ENCODE peak calls at places on chromosome 16, in nine cellular contexts. X is fibroblast of pulmonary artery, F is adipocyte, Z is astrocyte of the cerebellum, I is spleen, N is cardiac muscle cell, R is PC-9, J is fibroblast of villous mesenchyme, Y is hepatocyte. U is an unnamed sample.

GRCh38 chr16:54429029-54429428 is 142.4 kb upstream of the IRX3 start:
- DNase-seq in N (no peak), Y (no peak), Z (no peak), F (no peak), X (no peak), J (no peak), R (no peak), I (no peak), U (no peak)

GRCh38 chr16:53622315-53622714 is 81.3 kb downstream of the RPGRIP1L start:
- DNase-seq in F (no peak), J (no peak), Y (no peak), N (no peak), X (no peak), I (no peak), R (no peak), Z (no peak), U (no peak)

GRCh38 chr16:64440421-64440831 is 681.4 kb downstream of the CDH11 start:
- DNase-seq in X (peak), Y (peak), Z (peak), F (peak), J (peak), N (no peak), I (no peak), R (no peak), U (peak)

GRCh38 chr16:79598341-79599181 is 2.0 kb downstream of the MAF start:
- DNase-seq in J (peak), I (peak), Y (peak), R (no peak), N (peak), Z (peak), F (peak), X (peak), U (no peak)

GRCh38 chr16:54462766-54463165 is 176.2 kb upstream of the IRX3 start:
- DNase-seq in X (no peak), R (no peak), J (no peak), Y (no peak), I (no peak), Z (no peak), N (no peak), F (no peak), U (no peak)

GRCh38 chr16:2171601-2172178 is 16.1 kb downstream of the TRAF7 start:
- DNase-seq in R (no peak), Y (no peak), Z (no peak), N (no peak), X (no peak), F (no peak), J (no peak), I (no peak), U (no peak)

GRCh38 chr16:81778861-81779539 is at the start of gene PLCG2:
- DNase-seq in Y (peak), F (peak), I (peak), X (peak), Z (no peak), R (peak), J (peak), N (peak), U (peak)

GRCh38 chr16:80804061-80804450 is 342 bp downstream of the CDYL2 start:
- DNase-seq in R (no peak), Y (peak), N (peak), J (peak), Z (peak), X (peak), I (peak), F (peak), U (peak)

GRCh38 chr16:50842589-50842988 is 100.7 kb downstream of the CYLD start:
- DNase-seq in X (no peak), Y (no peak), F (no peak), N (no peak), J (peak), Z (no peak), I (no peak), R (no peak), U (no peak)

GRCh38 chr16:53061701-53062159 is 6.9 kb downstream of the CHD9 start:
- DNase-seq in I (peak), R (peak), Y (no peak), N (no peak), F (no peak), Z (no peak), X (no peak), J (no peak), U (no peak)

GRCh38 chr16:84175351-84176081 is 11.3 kb downstream of the TAF1C start:
- DNase-seq in I (peak), N (peak), F (no peak), Y (peak), Z (no peak), R (peak), J (peak), X (peak), U (peak)

GRCh38 chr16:1493746-1494094 is 560 bp downstream of the TELO2 start:
- DNase-seq in X (peak), Y (peak), F (peak), I (peak), R (no peak), N (peak), Z (no peak), J (peak), U (no peak)

GRCh38 chr16:86775401-86775985 is 197.1 kb downstream of the FOXL1 start:
- DNase-seq in I (no peak), N (no peak), Z (no peak), X (no peak), R (no peak), F (no peak), J (no peak), Y (no peak), U (peak)

GRCh38 chr16:86761117-86761971 is 183.0 kb downstream of the FOXL1 start:
- DNase-seq in Y (peak), X (peak), I (peak), R (peak), J (peak), Z (no peak), N (peak), F (peak), U (peak)

GRCh38 chr16:58094791-58095574 is 34.2 kb downstream of the CFAP20 start:
- DNase-seq in R (no peak), F (no peak), X (no peak), J (no peak), I (no peak), Y (no peak), Z (no peak), N (no peak), U (no peak)

GRCh38 chr16:49608801-49609200 is 235.2 kb downstream of the C16orf78 start:
- DNase-seq in N (peak), J (peak), X (peak), I (no peak), R (no peak), F (peak), Y (peak), Z (peak), U (peak)

GRCh38 chr16:82358601-82359221 is 188.7 kb upstream of the MPHOSPH6 start:
- DNase-seq in R (no peak), Z (no peak), J (no peak), Y (no peak), X (no peak), F (no peak), N (no peak), I (no peak), U (no peak)

GRCh38 chr16:88035292-88035691 is 84.1 kb downstream of the BANP start:
- DNase-seq in Z (no peak), Y (no peak), N (no peak), I (no peak), X (no peak), R (no peak), F (no peak), J (no peak), U (no peak)

GRCh38 chr16:20884240-20884556 is 16.0 kb downstream of the DCUN1D3 start:
- DNase-seq in F (peak), Z (peak), X (peak), R (no peak), I (no peak), J (peak), Y (peak), N (no peak), U (peak)

GRCh38 chr16:11563493-11564040 is 23.2 kb downstream of the LITAF start:
- DNase-seq in J (no peak), R (no peak), Y (no peak), Z (no peak), F (no peak), X (no peak), I (no peak), N (no peak), U (no peak)

GRCh38 chr16:58421029-58421428 is 28.8 kb downstream of the GINS3 start:
- DNase-seq in X (no peak), N (no peak), I (no peak), R (no peak), J (no peak), F (no peak), Y (no peak), Z (no peak), U (no peak)

GRCh38 chr16:53091508-53092211 is 36.9 kb downstream of the CHD9 start:
- DNase-seq in Z (peak), R (no peak), J (peak), Y (peak), N (peak), F (peak), I (no peak), X (peak), U (peak)

GRCh38 chr16:71479420-71479819 is 9.7 kb downstream of the ZNF19 start:
- DNase-seq in J (peak), I (no peak), Y (peak), Z (no peak), X (peak), N (peak), R (no peak), F (peak), U (peak)

GRCh38 chr16:89383095-89384003 is 107.0 kb downstream of the ANKRD11 start:
- DNase-seq in R (peak), N (peak), F (no peak), X (peak), Z (no peak), I (no peak), J (peak), Y (peak), U (no peak)

GRCh38 chr16:23408242-23409201 is 44.5 kb downstream of the COG7 start:
- DNase-seq in N (no peak), F (peak), J (peak), I (peak), R (no peak), X (peak), Y (peak), Z (no peak), U (peak)

GRCh38 chr16:85417156-85417860 is 195.8 kb upstream of the GSE1 start:
- DNase-seq in R (no peak), Y (no peak), F (no peak), N (no peak), I (peak), J (no peak), X (no peak), Z (no peak), U (no peak)

GRCh38 chr16:54118846-54119245 is 167.7 kb downstream of the IRX3 start:
- DNase-seq in F (peak), Z (no peak), X (peak), I (no peak), R (no peak), J (peak), Y (no peak), N (no peak), U (peak)

GRCh38 chr16:58501242-58502131 is 1.5 kb downstream of the NDRG4 start:
- DNase-seq in N (peak), Y (peak), F (peak), Z (no peak), I (peak), X (no peak), J (no peak), R (no peak), U (no peak)

GRCh38 chr16:87198328-87198731 is 118.9 kb downstream of the C16orf95 start:
- DNase-seq in Z (no peak), J (peak), F (no peak), R (no peak), Y (no peak), X (no peak), N (no peak), I (no peak), U (peak)

GRCh38 chr16:20806168-20807050 is at the start of the genes ERI2 and REXO5:
- DNase-seq in Y (peak), Z (peak), R (peak), X (peak), F (peak), N (peak), I (peak), J (peak), U (peak)

GRCh38 chr16:70594569-70594968 is 51.8 kb upstream of the IL34 start:
- DNase-seq in X (peak), N (no peak), Y (no peak), Z (no peak), R (peak), I (no peak), J (no peak), F (no peak), U (no peak)

GRCh38 chr16:47972246-47972985 is 183.4 kb downstream of the ABCC12 start:
- DNase-seq in Y (no peak), J (no peak), X (no peak), F (no peak), N (no peak), I (no peak), Z (no peak), R (no peak), U (no peak)

GRCh38 chr16:8646271-8646670 is 24.8 kb downstream of the METTL22 start:
- DNase-seq in I (peak), Z (no peak), J (no peak), F (no peak), R (no peak), N (no peak), Y (no peak), X (no peak), U (no peak)

GRCh38 chr16:80852261-80852872 is 48.0 kb upstream of the CDYL2 start:
- DNase-seq in Y (peak), J (peak), I (no peak), F (peak), Z (peak), X (peak), N (peak), R (peak), U (peak)

GRCh38 chr16:87951550-87952538 is 610 bp downstream of the BANP start:
- DNase-seq in X (no peak), F (no peak), I (no peak), R (no peak), Z (no peak), J (no peak), Y (peak), N (peak), U (no peak)

GRCh38 chr16:73176577-73177013 is 128.7 kb upstream of the ZFHX3 start:
- DNase-seq in X (peak), Z (peak), F (peak), I (no peak), R (peak), J (peak), N (peak), Y (peak), U (peak)

DNA sequence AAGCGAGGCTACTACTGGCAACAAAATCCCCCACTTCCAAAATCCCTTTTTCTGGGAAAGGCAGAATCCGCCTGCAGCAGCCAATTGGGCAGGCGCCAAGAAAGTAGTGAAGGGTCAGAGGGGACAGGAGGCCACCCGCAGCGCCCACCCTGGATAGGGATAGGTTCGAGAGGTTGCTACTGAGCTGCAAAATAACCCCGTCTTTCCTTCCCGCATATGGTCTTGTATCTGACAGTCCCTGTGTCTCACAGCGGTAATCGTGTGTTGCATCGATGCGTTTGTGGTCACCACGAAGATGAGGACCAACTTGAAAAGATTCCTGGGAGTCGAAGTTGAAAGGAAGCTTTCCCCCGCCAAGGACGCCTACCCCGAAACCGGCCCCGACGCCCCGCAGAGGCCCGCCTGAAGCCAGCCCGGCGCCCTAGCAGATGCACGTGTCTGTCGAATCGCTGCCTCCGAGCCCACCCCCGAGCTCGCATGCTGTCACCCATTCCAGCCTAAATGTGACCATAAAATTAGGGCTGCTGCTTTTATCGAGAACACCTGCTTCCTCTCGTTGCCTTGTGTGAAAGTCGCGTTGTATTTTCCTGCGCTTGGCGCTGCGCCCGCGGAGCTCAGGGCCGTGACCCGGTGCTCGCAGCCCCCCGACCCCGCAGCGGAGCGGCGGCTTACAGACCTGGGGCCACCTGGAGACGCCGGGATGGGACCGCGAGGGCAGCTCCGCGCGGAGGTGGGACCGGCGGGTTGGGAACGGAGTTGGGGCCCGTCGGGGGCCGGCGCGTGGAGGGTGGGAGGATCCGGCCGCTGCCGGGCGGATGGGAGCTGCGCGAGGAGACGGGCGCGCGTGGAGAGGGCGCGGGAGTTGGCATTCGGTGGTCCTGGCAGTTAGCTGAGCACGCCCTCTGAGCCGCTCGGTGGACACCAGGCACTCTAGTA is at the start of gene CMTM2:
- DNase-seq in N (no peak), X (no peak), Y (no peak), Z (no peak), I (no peak), F (no peak), R (no peak), J (no peak), U (peak)
- H3K4me3 ChIP-seq in N (no peak), X (no peak), Y (no peak), Z (no peak), I (peak), F (no peak), R (no peak), J (no peak), U (peak)

DNA sequence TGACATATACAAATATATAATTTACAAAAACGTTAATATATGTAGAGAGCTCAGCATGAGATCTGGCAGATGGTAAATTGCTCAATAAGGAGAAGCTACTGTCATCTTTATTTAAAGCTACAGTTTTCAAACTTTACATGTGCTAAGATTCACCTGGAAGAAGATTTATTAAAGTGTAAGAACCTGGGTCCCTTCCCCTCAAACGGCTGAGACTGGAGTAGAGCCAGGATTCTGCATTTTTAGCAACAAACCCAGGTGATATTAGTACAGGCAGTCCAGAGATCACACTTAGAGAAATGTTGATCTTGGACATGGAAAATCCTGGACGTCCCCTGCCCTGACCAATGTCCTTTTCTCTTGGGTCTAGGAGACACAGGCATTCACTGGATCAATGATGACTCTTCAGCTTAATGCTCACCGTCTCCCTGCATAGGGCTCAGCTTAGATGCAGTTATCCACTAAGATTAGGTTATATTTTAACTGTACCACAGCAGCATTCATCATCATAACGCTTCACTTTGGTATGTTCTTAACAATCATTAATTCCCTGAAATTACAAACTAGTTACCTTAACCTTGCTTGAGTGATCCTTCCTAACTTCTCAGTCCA is 20.4 kb downstream of the CDR2 start:
- DNase-seq in I (no peak), F (no peak), X (no peak), R (no peak), N (no peak), Z (no peak), Y (no peak), J (no peak), U (no peak)
- H3K4me3 ChIP-seq in I (no peak), F (peak), X (no peak), R (no peak), N (no peak), Z (no peak), Y (no peak), J (no peak), U (no peak)

GRCh38 chr16:62035115-62036092 is 834 bp downstream of the CDH8 start:
- DNase-seq in X (no peak), Z (no peak), J (no peak), N (peak), Y (peak), R (no peak), I (peak), F (no peak), U (no peak)
- H3K4me3 ChIP-seq in X (no peak), Z (peak), J (no peak), N (peak), Y (peak), R (no peak), I (no peak), F (peak), U (peak)

GRCh38 chr16:16159662-16160061 is 63.6 kb downstream of the ABCC6 start:
- DNase-seq in R (no peak), J (no peak), Z (no peak), I (no peak), Y (no peak), N (no peak), F (no peak), X (no peak), U (no peak)
- H3K4me3 ChIP-seq in R (no peak), J (no peak), Z (no peak), I (no peak), Y (no peak), N (no peak), F (no peak), X (no peak), U (no peak)

GRCh38 chr16:4766875-4767628 is at the start of gene ZNF500:
- DNase-seq in N (peak), X (peak), R (peak), I (peak), Y (peak), Z (peak), J (peak), F (peak), U (peak)
- H3K4me3 ChIP-seq in N (peak), X (peak), R (peak), I (peak), Y (peak), Z (peak), J (peak), F (peak), U (peak)

GRCh38 chr16:31441956-31442355 is 633 bp downstream of the ZNF843 start:
- DNase-seq in J (no peak), R (no peak), X (no peak), F (no peak), N (no peak), Z (no peak), Y (no peak), I (no peak), U (no peak)
- H3K4me3 ChIP-seq in J (peak), R (peak), X (peak), F (peak), N (peak), Z (peak), Y (peak), I (peak), U (peak)

GRCh38 chr16:69188716-69189115 is 1.8 kb downstream of the SNTB2 start:
- DNase-seq in Y (peak), N (no peak), X (peak), Z (no peak), J (no peak), I (no peak), F (peak), R (no peak), U (peak)
- H3K4me3 ChIP-seq in Y (peak), N (peak), X (peak), Z (peak), J (peak), I (peak), F (peak), R (peak), U (peak)

GRCh38 chr16:78489631-78490030 is 390.2 kb downstream of the WWOX start:
- DNase-seq in R (no peak), J (no peak), Z (no peak), I (no peak), Y (no peak), X (no peak), F (no peak), N (no peak), U (no peak)

GRCh38 chr16:78490847-78491246 is 391.4 kb downstream of the WWOX start:
- DNase-seq in Y (no peak), F (no peak), J (no peak), I (no peak), N (no peak), X (no peak), R (no peak), Z (no peak), U (no peak)

GRCh38 chr16:78489072-78489471 is 389.6 kb downstream of the WWOX start:
- DNase-seq in X (no peak), J (no peak), Z (no peak), I (no peak), N (no peak), R (no peak), F (no peak), Y (no peak), U (no peak)

GRCh38 chr16:78488461-78488860 is 389.0 kb downstream of the WWOX start:
- DNase-seq in F (no peak), Z (no peak), J (no peak), Y (no peak), X (no peak), R (no peak), I (no peak), N (no peak), U (no peak)

GRCh38 chr16:78490431-78490830 is 391.0 kb downstream of the WWOX start:
- DNase-seq in R (no peak), N (no peak), Y (no peak), I (no peak), Z (no peak), F (no peak), J (no peak), X (no peak), U (no peak)
- H3K4me3 ChIP-seq in R (no peak), N (no peak), Y (no peak), I (no peak), Z (no peak), F (no peak), J (no peak), X (no peak), U (no peak)

GRCh38 chr16:74775255-74775654 is 635 bp upstream of the FA2H start:
- DNase-seq in Y (no peak), N (no peak), F (no peak), J (no peak), I (no peak), R (no peak), Z (no peak), X (no peak), U (no peak)
- H3K4me3 ChIP-seq in Y (peak), N (no peak), F (no peak), J (no peak), I (peak), R (peak), Z (no peak), X (no peak), U (no peak)

U was measured in foreskin fibroblast.